ENCODE peak calls at places on chromosomes 1 and 21, in four cellular contexts. B, R, N and G are unnamed samples.

GRCh38 chr21:41374867-41375533 is 13.2 kb downstream of the MX2 start:
- DNase-seq in N (no peak), B (no peak), R (no peak), G (no peak)

GRCh38 chr1:234890694-234891093 is 237.9 kb downstream of the TOMM20 start:
- DNase-seq in B (no peak), R (no peak), N (no peak), G (no peak)

GRCh38 chr1:53390261-53390660 is 62.4 kb upstream of the LRP8 start:
- DNase-seq in N (no peak), R (no peak), B (no peak), G (peak; percentile 25)

GRCh38 chr1:53586765-53587164 is 127.6 kb downstream of the DMRTB1 start:
- DNase-seq in R (no peak), N (no peak), B (no peak), G (no peak)

GRCh38 chr1:206684478-206685255 is at the start of gene MAPKAPK2:
- DNase-seq in N (peak; percentile 55), B (peak; percentile 82), R (peak; percentile 99), G (peak; percentile 79)

GRCh38 chr1:18932387-18932786 is 24.1 kb downstream of the IFFO2 start:
- DNase-seq in N (peak; percentile 67), B (no peak), R (no peak), G (no peak)

GRCh38 chr1:161915978-161916377 is 107.7 kb downstream of the OLFML2B start:
- DNase-seq in R (no peak), N (no peak), B (no peak), G (no peak)

GRCh38 chr1:152107984-152108898 is 7.0 kb downstream of the TCHH start:
- DNase-seq in N (peak; percentile 55), B (no peak), R (no peak), G (peak; percentile 44)

GRCh38 chr1:18681423-18681835 is 50.8 kb downstream of the PAX7 start:
- DNase-seq in N (peak; percentile 26), R (peak; percentile 79), B (peak; percentile 48), G (no peak)

GRCh38 chr1:183019126-183019740 is 4.0 kb upstream of the LAMC1 start:
- DNase-seq in N (peak; percentile 34), R (no peak), B (no peak), G (no peak)

GRCh38 chr1:96157101-96157500 is 564.5 kb upstream of the PTBP2 start:
- DNase-seq in B (no peak), N (no peak), R (no peak), G (no peak)

GRCh38 chr21:41932191-41932575 is 21.6 kb downstream of the C2CD2 start:
- DNase-seq in R (no peak), N (peak; percentile 91), B (no peak), G (no peak)

GRCh38 chr1:70745199-70745598 is 302.4 kb downstream of the PTGER3 start:
- DNase-seq in B (peak; percentile 40), N (no peak), R (no peak), G (no peak)

DNA sequence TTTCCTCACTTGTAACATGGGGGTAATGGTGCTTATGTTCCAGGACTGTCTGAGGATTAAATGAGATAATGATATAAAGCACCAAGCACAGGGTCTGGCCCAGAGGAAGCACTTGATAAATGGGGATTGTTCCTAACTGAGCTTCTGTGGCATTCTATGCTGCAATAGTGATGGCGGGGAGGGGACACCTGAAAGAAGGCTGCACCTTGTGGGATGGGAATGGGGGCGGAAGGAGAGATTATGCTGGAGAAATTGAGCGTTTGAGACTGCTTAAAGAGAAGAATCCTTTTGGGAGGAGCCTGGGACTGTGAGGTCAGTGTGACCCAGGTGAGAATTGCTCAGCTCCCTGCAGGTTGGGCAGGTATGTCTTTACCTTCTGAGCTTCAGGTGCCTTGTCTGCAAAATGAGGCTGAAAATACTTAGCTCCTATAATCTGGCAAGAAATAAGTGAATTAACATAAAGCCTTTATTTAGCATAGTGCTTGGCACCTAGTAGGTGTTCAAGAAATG is 55.9 kb upstream of the CTPS1 start:
- DNase-seq in N (no peak), B (no peak), R (no peak), G (no peak)
- H3K9ac ChIP-seq in N (no peak overlapping the region), B (no peak overlapping the region), R (no peak overlapping the region), G (no peak overlapping the region)

GRCh38 chr1:155071701-155072100 is 6.9 kb upstream of the EFNA3 start:
- DNase-seq in N (no peak), B (no peak), R (peak; percentile 53), G (no peak)

GRCh38 chr1:155069551-155070391 is 6.2 kb downstream of the EFNA4 start:
- DNase-seq in N (no peak), R (no peak), B (no peak), G (peak; percentile 52)

GRCh38 chr1:155072531-155073289 is 5.9 kb upstream of the EFNA3 start:
- DNase-seq in N (no peak), R (no peak), B (no peak), G (no peak)

GRCh38 chr1:155070392-155070700 is 6.8 kb downstream of the EFNA4 start:
- DNase-seq in R (no peak), B (no peak), N (no peak), G (no peak)

GRCh38 chr1:155070721-155071556 is 7.4 kb downstream of the EFNA4 start:
- DNase-seq in R (peak; percentile 87), B (peak; percentile 80), N (peak; percentile 78), G (peak; percentile 84)
- TF ChIP-seq CTCF in R (peak; percentile 62), B (peak; percentile 47), N (peak; percentile 24), G (peak; percentile 30)

GRCh38 chr1:91502138-91502881 is 1.7 kb downstream of the CDC7 start:
- DNase-seq in B (no peak), N (no peak), R (no peak), G (no peak)
- H3K4me3 ChIP-seq in B (peak overlapping the region; percentile 89), N (peak overlapping the region; percentile 54), R (peak overlapping the region; percentile 56), G (no peak overlapping the region)

DNA sequence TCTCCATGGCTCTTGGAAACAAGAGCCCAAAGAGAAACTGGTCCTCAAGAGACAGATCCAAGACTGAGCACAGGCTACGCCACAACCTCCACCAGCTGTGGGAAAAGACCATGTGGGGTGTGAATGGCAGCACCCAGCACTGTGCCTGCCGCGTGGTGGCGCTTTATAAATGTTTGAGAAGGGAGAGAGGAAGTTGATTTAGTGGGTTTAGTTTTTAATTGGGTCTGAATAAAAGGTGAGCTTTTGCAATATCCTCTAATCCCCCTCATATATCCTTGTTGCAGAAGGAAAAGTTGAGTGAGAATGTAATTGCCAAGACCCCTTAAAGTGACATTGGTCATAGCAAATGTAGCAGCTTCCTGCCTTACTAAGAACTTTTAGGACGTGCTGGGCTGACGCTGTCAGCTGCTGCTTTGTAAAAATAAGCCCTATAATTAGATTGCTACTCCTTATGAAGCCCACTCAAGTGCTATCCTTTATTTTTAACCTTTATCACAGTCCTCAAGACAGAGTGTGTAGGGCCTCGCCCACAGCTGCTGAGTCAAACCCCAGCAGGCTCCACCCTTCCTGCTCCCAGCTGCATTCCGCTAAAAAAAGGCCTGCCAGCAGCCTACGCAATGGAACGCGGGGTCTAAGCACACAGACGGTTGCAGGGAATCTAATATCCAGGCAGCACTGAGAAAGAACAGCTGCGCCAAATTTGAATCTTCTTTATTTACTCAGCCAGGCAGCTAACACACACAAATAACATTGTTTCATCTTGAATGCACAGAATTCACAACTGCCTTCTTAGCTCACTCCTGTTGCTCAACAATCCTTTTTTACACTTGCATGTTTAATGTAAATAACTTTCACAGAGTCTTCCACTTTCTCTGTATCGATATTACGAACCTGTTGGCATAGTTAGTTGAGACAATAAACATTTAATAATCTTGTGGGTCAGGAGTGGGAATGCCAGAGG is 47.3 kb upstream of the PRDX6 start:
- DNase-seq in R (peak; percentile 85), N (peak; percentile 96), B (peak; percentile 78), G (peak; percentile 87)
- H3K9ac ChIP-seq in R (peak overlapping the region; percentile 79), N (no peak overlapping the region), B (peak overlapping the region; percentile 26), G (no peak overlapping the region)

DNA sequence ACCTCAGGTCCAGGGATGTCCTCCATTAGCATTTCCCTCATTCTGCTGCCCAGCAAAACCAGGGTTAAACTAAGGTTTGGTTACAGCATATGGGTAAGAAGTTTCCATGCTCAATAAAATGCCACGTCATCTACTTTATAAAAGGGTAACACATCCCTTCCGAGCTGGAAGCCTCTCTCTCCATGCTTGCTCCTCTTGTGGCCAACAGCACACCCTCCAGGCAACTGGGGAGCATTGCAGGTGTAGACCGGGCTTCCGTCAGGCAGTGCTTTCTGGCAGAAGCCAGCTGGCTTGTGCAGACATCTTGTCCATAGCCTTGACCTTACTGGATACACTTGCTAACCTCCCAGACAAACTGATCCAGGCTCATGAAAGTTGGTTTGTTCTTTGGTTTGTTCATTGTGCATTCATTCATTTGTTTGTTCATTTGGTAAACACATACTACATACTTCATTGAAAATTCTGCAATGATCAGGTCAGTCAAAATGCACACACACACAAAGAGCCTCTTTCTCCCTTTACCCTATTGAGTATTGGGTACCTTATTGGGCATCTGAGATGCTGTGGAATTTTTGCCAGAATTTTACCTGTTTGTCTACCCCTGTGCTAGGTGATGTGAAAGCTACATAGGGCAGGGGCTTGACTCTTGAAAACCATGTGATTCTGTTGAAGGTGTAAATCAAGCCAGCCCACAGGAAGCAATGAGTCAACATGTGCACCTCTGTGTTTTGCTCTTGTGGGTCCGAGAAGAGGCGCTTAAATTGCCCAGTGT is 422.8 kb downstream of the CAMTA1 start:
- DNase-seq in R (peak; percentile 75), N (peak; percentile 69), B (peak; percentile 51), G (peak; percentile 45)
- TF ChIP-seq CTCF in R (peak; percentile 91), N (peak; percentile 66), B (peak; percentile 76), G (peak; percentile 55)

GRCh38 chr1:50971748-50972305 is 1.8 kb downstream of the CDKN2C start:
- DNase-seq in N (no peak), R (no peak), B (no peak), G (no peak)
- H3K4me3 ChIP-seq in N (peak overlapping the region; percentile 88), R (peak overlapping the region; percentile 78), B (no peak overlapping the region), G (no peak overlapping the region)

DNA sequence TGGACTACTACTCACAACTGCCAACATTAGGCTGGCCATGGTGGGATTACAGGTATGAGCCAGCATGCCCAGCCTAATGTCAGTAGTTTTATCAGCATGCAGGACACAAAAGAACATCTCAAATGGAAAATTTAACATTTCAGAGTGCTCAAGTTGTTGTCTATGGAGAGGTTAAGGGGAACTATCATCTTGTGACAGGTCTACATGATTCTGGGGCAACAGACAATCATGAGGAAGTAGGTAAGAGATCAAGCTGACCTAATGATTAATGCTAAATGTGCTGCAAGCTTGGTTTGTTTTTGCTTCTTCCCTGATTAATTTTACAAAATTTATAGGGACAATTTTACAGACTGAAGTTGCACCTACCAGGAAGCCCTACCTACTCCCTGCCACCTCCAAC is 36.6 kb downstream of the FMO4 start:
- DNase-seq in B (no peak), N (no peak), R (no peak), G (no peak)
- H3K9ac ChIP-seq in B (no peak overlapping the region), N (no peak overlapping the region), R (no peak overlapping the region), G (no peak overlapping the region)